ENCODE peak calls at places on chromosomes 7 and 10, in nine cellular contexts. N is T1000, X is activated gamma-delta T cell, W is frontal cortex, A is cortex of kidney, E is fibroblast of the aortic adventitia, D is HEK293T, G is AG09309, I is iris pigment epithelial cell. B is an unnamed sample.

GRCh38 chr7:107212719-107213118 is 43.9 kb downstream of the HBP1 start:
- DNase-seq in N (no peak), X (no peak), W (no peak), A (no peak), E (no peak), D (no peak), G (no peak), I (no peak), B (no peak)

GRCh38 chr10:30819306-30820190 is 190.0 kb upstream of the LYZL2 start:
- DNase-seq in N (no peak), X (no peak), W (no peak), A (no peak), E (peak), D (no peak), G (no peak), I (peak), B (no peak)

GRCh38 chr10:60666221-60666620 is 112.1 kb upstream of the CDK1 start:
- DNase-seq in N (no peak), X (no peak), W (no peak), A (no peak), E (peak), D (no peak), G (peak), I (peak), B (peak)

GRCh38 chr7:567305-567883 is 47.7 kb upstream of the PDGFA start:
- DNase-seq in N (no peak), X (no peak), W (no peak), A (no peak), E (no peak), D (no peak), G (no peak), I (no peak), B (no peak)

GRCh38 chr10:70115948-70116682 is 16.5 kb downstream of the AIFM2 start:
- DNase-seq in N (no peak), X (no peak), W (peak), A (no peak), E (peak), D (peak), G (no peak), I (no peak), B (peak)

GRCh38 chr10:34504534-34504933 is 310.6 kb downstream of the PARD3 start:
- DNase-seq in N (peak), X (no peak), W (no peak), A (no peak), E (peak), D (no peak), G (no peak), I (peak), B (no peak)

GRCh38 chr10:94006591-94007550 is 13.1 kb downstream of the PLCE1 start:
- DNase-seq in N (no peak), X (no peak), W (no peak), A (no peak), E (peak), D (no peak), G (peak), I (peak), B (no peak)

GRCh38 chr7:151628846-151629604 is 109.3 kb upstream of the RHEB start:
- DNase-seq in N (no peak), X (no peak), W (no peak), A (no peak), E (no peak), D (no peak), G (no peak), I (no peak), B (no peak)

GRCh38 chr10:118832242-118832651 is 77.5 kb upstream of the CACUL1 start:
- DNase-seq in N (no peak), X (no peak), W (peak), A (no peak), E (peak), D (no peak), G (no peak), I (peak), B (no peak)

GRCh38 chr7:30255096-30255769 is 29.2 kb upstream of the ZNRF2 start:
- DNase-seq in N (no peak), X (no peak), W (no peak), A (no peak), E (no peak), D (no peak), G (no peak), I (no peak), B (no peak)

GRCh38 chr10:29105516-29106215 is 183.2 kb upstream of the LYZL1 start:
- DNase-seq in N (no peak), X (no peak), W (no peak), A (no peak), E (peak), D (no peak), G (peak), I (peak), B (no peak)

GRCh38 chr10:2979267-2979660 is 88.1 kb upstream of the PFKP start:
- DNase-seq in N (no peak), X (no peak), W (no peak), A (no peak), E (peak), D (no peak), G (peak), I (peak), B (no peak)

GRCh38 chr10:85902046-85902445 is 464.5 kb downstream of the GRID1 start:
- DNase-seq in N (no peak), X (no peak), W (no peak), A (no peak), E (no peak), D (no peak), G (no peak), I (no peak), B (peak)

GRCh38 chr7:15972767-15973362 is 286.4 kb upstream of the MEOX2 start:
- DNase-seq in N (no peak), X (no peak), W (no peak), A (no peak), E (peak), D (no peak), G (no peak), I (peak), B (peak)

GRCh38 chr7:28020302-28020940 is 160.2 kb downstream of the JAZF1 start:
- DNase-seq in N (peak), X (no peak), W (peak), A (no peak), E (peak), D (peak), G (peak), I (peak), B (peak)

GRCh38 chr10:119273413-119273812 is 66.0 kb downstream of the GRK5 start:
- DNase-seq in N (no peak), X (no peak), W (no peak), A (no peak), E (no peak), D (no peak), G (no peak), I (no peak), B (no peak)

GRCh38 chr7:52696183-52696582 is 339.2 kb upstream of the POM121L12 start:
- DNase-seq in N (no peak), X (no peak), W (no peak), A (no peak), E (no peak), D (no peak), G (no peak), I (no peak), B (no peak)

GRCh38 chr7:83819911-83820310 is 171.0 kb upstream of the SEMA3E start:
- DNase-seq in N (no peak), X (no peak), W (no peak), A (no peak), E (no peak), D (no peak), G (no peak), I (no peak), B (peak)

GRCh38 chr7:47938574-47939165 is 9.6 kb downstream of the PKD1L1 start:
- DNase-seq in N (no peak), X (no peak), W (no peak), A (no peak), E (no peak), D (no peak), G (no peak), I (no peak), B (no peak)

GRCh38 chr7:42082144-42082543 is 154.9 kb downstream of the GLI3 start:
- DNase-seq in N (no peak), X (no peak), W (no peak), A (no peak), E (no peak), D (no peak), G (peak), I (peak), B (peak)

GRCh38 chr10:5518143-5518542 is 6.6 kb upstream of the CALML3 start:
- DNase-seq in N (no peak), X (no peak), W (no peak), A (no peak), E (no peak), D (no peak), G (no peak), I (no peak), B (no peak)

GRCh38 chr10:125007436-125007835 is 65.5 kb downstream of the ZRANB1 start:
- DNase-seq in N (no peak), X (no peak), W (no peak), A (no peak), E (no peak), D (no peak), G (no peak), I (no peak), B (no peak)

GRCh38 chr7:135186841-135187253 is 16.3 kb upstream of the CYREN start:
- DNase-seq in N (no peak), X (no peak), W (no peak), A (no peak), E (no peak), D (no peak), G (no peak), I (no peak), B (no peak)

GRCh38 chr7:6164491-6164890 is 107.9 kb downstream of the CYTH3 start:
- DNase-seq in N (no peak), X (no peak), W (no peak), A (no peak), E (no peak), D (peak), G (no peak), I (peak), B (no peak)

GRCh38 chr7:77759294-77759889 is 38.8 kb downstream of the TMEM60 start:
- DNase-seq in N (peak), X (no peak), W (peak), A (no peak), E (peak), D (peak), G (no peak), I (peak), B (peak)

GRCh38 chr7:37352251-37352650 is 96.4 kb downstream of the ELMO1 start:
- DNase-seq in N (no peak), X (no peak), W (no peak), A (no peak), E (no peak), D (no peak), G (no peak), I (no peak), B (no peak)

GRCh38 chr7:131538071-131538790 is 18.2 kb downstream of the PODXL start:
- DNase-seq in N (no peak), X (no peak), W (no peak), A (no peak), E (no peak), D (no peak), G (no peak), I (peak), B (no peak)

GRCh38 chr7:77877800-77878199 is 79.2 kb downstream of the PHTF2 start:
- DNase-seq in N (no peak), X (no peak), W (no peak), A (no peak), E (no peak), D (peak), G (no peak), I (peak), B (peak)

GRCh38 chr10:65993451-65993850 is 932.4 kb upstream of the LRRTM3 start:
- DNase-seq in N (no peak), X (no peak), W (no peak), A (no peak), E (no peak), D (no peak), G (no peak), I (no peak), B (no peak)

GRCh38 chr7:45971661-45972175 is 50.6 kb upstream of the IGFBP3 start:
- DNase-seq in N (no peak), X (no peak), W (no peak), A (no peak), E (no peak), D (no peak), G (no peak), I (no peak), B (no peak)

GRCh38 chr7:128829391-128830166 is 627 bp upstream of the FLNC start:
- DNase-seq in N (peak), X (no peak), W (no peak), A (no peak), E (peak), D (no peak), G (no peak), I (peak), B (no peak)

GRCh38 chr7:44975331-44976039 is 3.3 kb downstream of the MYO1G start:
- DNase-seq in N (no peak), X (no peak), W (no peak), A (no peak), E (no peak), D (no peak), G (no peak), I (no peak), B (no peak)

GRCh38 chr10:8473205-8473604 is 418.7 kb downstream of the GATA3 start:
- DNase-seq in N (no peak), X (no peak), W (no peak), A (no peak), E (peak), D (no peak), G (peak), I (no peak), B (peak)

GRCh38 chr7:44291066-44291732 is 34.2 kb downstream of the CAMK2B start:
- DNase-seq in N (no peak), X (no peak), W (no peak), A (no peak), E (peak), D (no peak), G (no peak), I (peak), B (no peak)

GRCh38 chr7:40611472-40611871 is 476.7 kb downstream of the SUGCT start:
- DNase-seq in N (no peak), X (no peak), W (no peak), A (no peak), E (no peak), D (no peak), G (no peak), I (no peak), B (no peak)

GRCh38 chr7:98075801-98076200 is 30.9 kb upstream of the LMTK2 start:
- DNase-seq in N (no peak), X (no peak), W (no peak), A (no peak), E (no peak), D (no peak), G (no peak), I (no peak), B (no peak)

GRCh38 chr10:630581-631073 is 58.8 kb downstream of the DIP2C start:
- DNase-seq in N (no peak), X (no peak), W (no peak), A (no peak), E (no peak), D (no peak), G (no peak), I (no peak), B (no peak)

B was measured in A673.